ENCODE peak calls at places on chromosomes 3 and 15, in five cellular contexts. T is H9, R is pancreas, B is HepG2, S is aorta. E is an unnamed sample.

GRCh38 chr3:115792206-115792955 is 169.1 kb downstream of the GAP43 start:
- DNase-seq in R (no peak), S (no peak), B (peak; percentile 95), T (no peak), E (peak; percentile 6)

GRCh38 chr3:131688370-131688769 is 185.6 kb upstream of the MRPL3 start:
- DNase-seq in S (no peak), B (no peak), R (no peak), T (no peak), E (no peak)

GRCh38 chr3:69084326-69084667 is 440 bp upstream of the ARL6IP5 start:
- DNase-seq in S (no peak), T (no peak), B (peak; percentile 42), R (no peak), E (no peak)

GRCh38 chr3:22245122-22245521 is 494.1 kb upstream of the ZNF385D start:
- DNase-seq in R (no peak), B (no peak), S (peak; percentile 55), T (no peak), E (no peak)

GRCh38 chr3:144496116-144496835 is 524.7 kb downstream of the DIPK2A start:
- DNase-seq in B (no peak), R (no peak), T (no peak), S (no peak), E (no peak)

GRCh38 chr3:123099331-123100191 is 32.7 kb downstream of the PDIA5 start:
- DNase-seq in S (no peak), R (peak; percentile 51), T (no peak), B (no peak), E (no peak)

GRCh38 chr15:81303241-81304225 is 20.4 kb downstream of the STARD5 start:
- DNase-seq in B (no peak), S (no peak), R (no peak), T (no peak), E (no peak)

GRCh38 chr15:40960926-40961325 is 7.7 kb downstream of the CHAC1 start:
- DNase-seq in B (no peak), R (no peak), T (no peak), S (no peak), E (no peak)

GRCh38 chr3:31364188-31364587 is 168.5 kb upstream of the STT3B start:
- DNase-seq in T (no peak), R (no peak), S (no peak), B (no peak), E (no peak)

GRCh38 chr15:70318996-70319465 is 221.3 kb upstream of the TLE3 start:
- DNase-seq in S (peak; percentile 63), R (no peak), B (no peak), T (no peak), E (no peak)

GRCh38 chr3:87756616-87757015 is 302.2 kb downstream of the CGGBP1 start:
- DNase-seq in T (no peak), R (no peak), B (peak; percentile 8), S (no peak), E (no peak)

GRCh38 chr3:110697961-110698360 is 373.7 kb upstream of the NECTIN3 start:
- DNase-seq in B (no peak), T (no peak), R (no peak), S (no peak), E (no peak)

GRCh38 chr3:132225664-132226063 is 91.5 kb upstream of the ACP3 start:
- DNase-seq in R (no peak), B (no peak), T (no peak), S (no peak), E (no peak)

GRCh38 chr3:125381743-125382142 is 6.6 kb upstream of the ZNF148 start:
- DNase-seq in R (no peak), T (no peak), S (no peak), B (no peak), E (no peak)

GRCh38 chr3:171526146-171526545 is 65.9 kb upstream of the TNIK start:
- DNase-seq in R (no peak), T (no peak), S (no peak), B (no peak), E (no peak)

GRCh38 chr3:119700920-119701734 is 1.7 kb upstream of the CFAP91 start:
- DNase-seq in T (no peak), R (no peak), S (no peak), B (no peak), E (no peak)

GRCh38 chr15:75107905-75108838 is 84.8 kb downstream of the PPCDC start:
- DNase-seq in S (peak; percentile 66), B (peak; percentile 27), R (no peak), T (no peak), E (peak; percentile 26)

GRCh38 chr15:79094611-79095021 is 4.0 kb upstream of the RASGRF1 start:
- DNase-seq in B (no peak), T (peak; percentile 22), R (no peak), S (no peak), E (no peak)

GRCh38 chr3:117786339-117786738 is 1076.8 kb downstream of the TUSC7 start:
- DNase-seq in S (no peak), R (no peak), T (no peak), B (no peak), E (no peak)

GRCh38 chr3:71724171-71724453 is 1.1 kb downstream of the EIF4E3 start:
- DNase-seq in B (no peak), R (no peak), S (no peak), T (no peak), E (no peak)

GRCh38 chr15:100705841-100706240 is 103.5 kb downstream of the ASB7 start:
- DNase-seq in S (no peak), T (no peak), R (no peak), B (no peak), E (no peak)

GRCh38 chr15:78831229-78832207 is 20.3 kb upstream of the ADAMTS7 start:
- DNase-seq in R (no peak), T (no peak), S (no peak), B (no peak), E (no peak)

GRCh38 chr3:141421639-141422319 is 53.5 kb downstream of the ZBTB38 start:
- DNase-seq in B (no peak), S (no peak), R (no peak), T (no peak), E (no peak)

GRCh38 chr3:111613294-111613693 is 18.1 kb upstream of the ZBED2 start:
- DNase-seq in R (no peak), B (no peak), S (no peak), T (no peak), E (no peak)

GRCh38 chr3:69251078-69251805 is 128.8 kb upstream of the LMOD3 start:
- DNase-seq in S (no peak), R (no peak), T (no peak), B (no peak), E (no peak)

GRCh38 chr3:172101107-172101506 is 61.7 kb downstream of the FNDC3B start:
- DNase-seq in R (no peak), T (no peak), S (no peak), B (peak; percentile 81), E (no peak)

GRCh38 chr15:51732661-51733060 is 4.8 kb downstream of the LYSMD2 start:
- DNase-seq in R (no peak), B (no peak), S (no peak), T (no peak), E (no peak)

GRCh38 chr3:100789582-100789981 is 80.3 kb downstream of the TFG start:
- DNase-seq in S (no peak), T (no peak), B (no peak), R (no peak), E (no peak)

GRCh38 chr3:142003291-142003690 is 126.8 kb downstream of the ATP1B3 start:
- DNase-seq in T (no peak), R (no peak), B (no peak), S (no peak), E (no peak)

GRCh38 chr3:128998532-128998931 is 2.6 kb upstream of the EFCC1 start:
- DNase-seq in S (no peak), R (no peak), T (no peak), B (no peak), E (no peak)

GRCh38 chr3:135868801-135869200 is 96.7 kb upstream of the PPP2R3A start:
- DNase-seq in B (no peak), R (no peak), T (no peak), S (no peak), E (no peak)

GRCh38 chr3:16240229-16241023 is 24.3 kb downstream of the DPH3 start:
- DNase-seq in S (no peak), B (no peak), T (no peak), R (no peak), E (no peak)

GRCh38 chr3:166661621-166662020 is 718.5 kb downstream of the ZBBX start:
- DNase-seq in S (no peak), B (no peak), R (no peak), T (no peak), E (no peak)

GRCh38 chr3:44100298-44100695 is 141.4 kb upstream of the TOPAZ1 start:
- DNase-seq in R (no peak), T (no peak), S (no peak), B (no peak), E (no peak)
- H3K27me3 ChIP-seq in R (no peaks in the 10 kb centered on the region), T (no peaks in the 10 kb centered on the region), S (no peaks in the 10 kb centered on the region), B (no peaks in the 10 kb centered on the region), E (peaks cover 7% of the 10 kb centered on the region)

DNA sequence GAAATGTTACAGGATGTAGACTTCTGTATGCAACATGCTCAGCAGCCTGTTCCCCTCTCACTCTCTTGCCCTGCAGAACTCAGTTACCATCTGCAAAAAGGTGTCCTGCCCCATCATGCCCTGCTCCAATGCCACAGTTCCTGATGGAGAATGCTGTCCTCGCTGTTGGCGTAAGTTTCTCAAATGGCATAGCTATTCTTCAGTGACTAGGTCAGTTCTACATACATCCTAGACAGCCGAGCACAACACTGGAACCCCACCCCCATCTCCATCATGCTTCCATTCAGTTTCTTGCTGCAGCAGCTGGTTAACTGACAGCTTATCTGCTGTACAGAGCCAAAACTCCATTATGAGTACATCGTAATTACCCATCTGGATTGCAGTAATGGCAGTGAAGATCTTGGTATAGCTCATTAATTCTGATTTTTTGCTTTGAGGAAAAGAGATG is 4.5 kb downstream of the THBS1 start:
- DNase-seq in S (no peak), T (no peak), R (no peak), B (no peak), E (no peak)
- H3K27ac ChIP-seq in S (no peak overlapping the region), T (no peak overlapping the region), R (no peak overlapping the region), B (no peak overlapping the region), E (no peak overlapping the region)

DNA sequence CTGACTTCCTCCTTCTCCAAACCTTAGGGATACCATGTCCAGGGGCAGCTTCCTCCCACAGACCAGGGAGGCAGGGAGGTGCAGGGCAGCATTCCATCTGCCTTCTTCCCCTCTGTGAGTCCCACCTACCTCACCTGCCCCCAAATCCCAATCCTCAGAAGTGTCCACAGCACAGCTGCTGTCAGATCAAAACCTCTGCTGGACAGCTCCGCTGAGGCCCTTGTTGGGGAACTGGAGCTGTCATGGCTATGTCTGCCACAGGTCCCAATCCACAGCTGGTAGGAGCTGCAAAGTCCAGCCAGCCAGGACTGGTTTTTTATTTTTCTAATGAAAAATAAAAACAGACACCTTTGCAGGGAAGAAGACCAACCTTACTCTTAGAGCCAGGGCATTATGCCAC is 40.7 kb upstream of the TBC1D21 start:
- DNase-seq in T (no peak), R (no peak), S (no peak), B (no peak), E (no peak)
- H3K27me3 ChIP-seq in T (no peaks in the 10 kb centered on the region), R (no peaks in the 10 kb centered on the region), S (no peaks in the 10 kb centered on the region), B (peaks cover 6% of the 10 kb centered on the region), E (peaks cover 12% of the 10 kb centered on the region)

GRCh38 chr15:31403096-31403495 is 76.5 kb downstream of the KLF13 start:
- DNase-seq in B (no peak), R (no peak), T (no peak), S (no peak), E (no peak)

GRCh38 chr15:31403606-31404005 is 77.0 kb downstream of the KLF13 start:
- DNase-seq in R (no peak), B (no peak), S (no peak), T (no peak), E (no peak)

GRCh38 chr15:31401282-31401681 is 74.6 kb downstream of the KLF13 start:
- DNase-seq in T (no peak), S (peak; percentile 29), R (peak; percentile 45), B (no peak), E (no peak)

GRCh38 chr15:31402003-31402402 is 75.4 kb downstream of the KLF13 start:
- DNase-seq in S (peak; percentile 45), R (peak; percentile 44), B (no peak), T (no peak), E (no peak)

GRCh38 chr15:31402511-31403056 is 75.9 kb downstream of the KLF13 start:
- DNase-seq in T (no peak), B (no peak), S (peak; percentile 83), R (peak; percentile 44), E (no peak)
- H3K27ac ChIP-seq in T (no peak overlapping the region), B (no peak overlapping the region), S (peak overlapping the region; percentile 78), R (no peak overlapping the region), E (no peak overlapping the region)